ENCODE peak calls at places on chromosomes 12 and 14, in four cellular contexts. G, U, J and Z are unnamed samples. For H3K4me1, the result is how much of the 10 kb centered on the place peaks cover.

GRCh38 chr14:28301179-28301578 is 465.4 kb upstream of the FOXG1 start:
- DNase-seq in G (no peak), U (no peak), J (no peak), Z (no peak)

GRCh38 chr14:53613404-53614253 is 343.0 kb downstream of the BMP4 start:
- DNase-seq in G (no peak), U (no peak), J (no peak), Z (peak)

GRCh38 chr12:67966560-67966959 is 22.7 kb upstream of the IFNG-AS1 start:
- DNase-seq in G (no peak), U (no peak), J (no peak), Z (no peak)

GRCh38 chr12:130879212-130879686 is 7.4 kb downstream of the RAN start:
- DNase-seq in G (no peak), U (no peak), J (no peak), Z (no peak)

GRCh38 chr12:119804011-119804641 is 73.0 kb downstream of the CIT start:
- DNase-seq in G (no peak), U (peak), J (peak), Z (peak)

GRCh38 chr14:24274101-24274543 is 2.7 kb upstream of the RABGGTA start:
- DNase-seq in G (no peak), U (no peak), J (peak), Z (peak)

GRCh38 chr14:33457021-33457420 is 493.9 kb downstream of the EGLN3 start:
- DNase-seq in G (no peak), U (no peak), J (no peak), Z (peak)

GRCh38 chr12:43480591-43480990 is 71.4 kb downstream of the ADAMTS20 start:
- DNase-seq in G (no peak), U (no peak), J (no peak), Z (no peak)

GRCh38 chr12:128798543-128799341 is 25.0 kb downstream of the SLC15A4 start:
- DNase-seq in G (no peak), U (no peak), J (no peak), Z (no peak)

GRCh38 chr14:100842799-100843198 is 16.9 kb downstream of the MEG3 start:
- DNase-seq in G (no peak), U (peak), J (no peak), Z (no peak)

GRCh38 chr12:66036317-66036716 is 94.2 kb downstream of the LLPH start:
- DNase-seq in G (peak), U (peak), J (no peak), Z (peak)

GRCh38 chr14:85401396-85401795 is 128.5 kb upstream of the FLRT2 start:
- DNase-seq in G (no peak), U (no peak), J (no peak), Z (no peak)

GRCh38 chr12:76018111-76018510 is 13.5 kb downstream of the PHLDA1 start:
- DNase-seq in G (no peak), U (peak), J (peak), Z (no peak)

GRCh38 chr14:103372552-103373304 is 12.5 kb upstream of the MARK3 start:
- DNase-seq in G (peak), U (peak), J (no peak), Z (peak)

GRCh38 chr12:116534341-116535121 is 24.6 kb upstream of the MAP1LC3B2 start:
- DNase-seq in G (no peak), U (no peak), J (no peak), Z (no peak)

GRCh38 chr12:107178776-107179175 is 85.4 kb upstream of the CRY1 start:
- DNase-seq in G (no peak), U (no peak), J (no peak), Z (no peak)

GRCh38 chr14:41607966-41608663 is 1.4 kb downstream of the LRFN5 start:
- DNase-seq in G (no peak), U (no peak), J (no peak), Z (no peak)

DNA sequence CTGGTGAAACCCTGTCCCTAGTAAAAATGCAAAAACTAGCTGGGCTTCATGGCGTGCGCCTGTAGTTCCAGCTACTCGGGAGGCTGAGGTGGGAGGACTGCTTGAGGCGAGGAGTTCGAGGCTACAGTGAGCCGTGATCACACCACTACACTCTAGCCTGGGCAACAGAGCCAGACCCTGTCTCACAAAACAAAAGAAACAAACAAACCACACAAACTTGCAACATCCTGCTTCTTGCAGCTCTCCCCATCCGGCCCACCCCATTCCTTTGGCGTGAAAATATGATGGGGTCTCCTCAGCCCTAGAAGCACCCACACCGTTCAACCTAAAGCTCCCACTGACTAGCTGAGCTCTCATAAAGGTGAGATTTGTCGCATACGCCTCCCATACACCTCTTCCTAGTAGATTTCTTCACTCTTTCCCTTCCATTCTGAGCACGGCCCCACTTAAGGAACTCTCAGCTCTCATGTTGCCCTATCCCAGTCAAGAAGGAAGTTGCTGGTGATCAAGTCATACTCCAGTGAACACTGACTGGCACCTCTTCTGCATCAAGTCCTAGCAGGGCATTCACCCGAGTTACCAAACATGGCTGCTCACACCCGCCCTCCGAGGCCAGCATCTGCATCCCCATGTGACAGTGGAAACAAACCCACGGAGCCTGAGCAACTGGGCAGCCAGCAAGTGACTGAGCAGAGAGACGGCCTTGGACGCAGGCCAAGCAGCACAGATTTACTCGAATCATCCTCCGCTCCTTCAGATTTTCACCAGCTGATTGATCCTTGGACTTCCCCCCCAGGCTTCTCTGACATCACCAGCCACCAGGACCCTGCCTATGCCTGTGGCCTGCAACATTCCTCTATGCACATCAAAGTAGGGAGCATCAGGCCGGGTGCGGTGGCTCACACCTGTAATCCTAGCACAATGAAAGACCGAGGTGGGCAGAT is 18.9 kb upstream of the CD27 start:
- DNase-seq in G (no peak), U (no peak), J (no peak), Z (no peak)
- H3K4me1 ChIP-seq in G (under half), U (under half), J (under half), Z (under half)

GRCh38 chr14:105282098-105282725 is 18.6 kb downstream of the BRF1 start:
- DNase-seq in G (no peak), U (no peak), J (no peak), Z (no peak)

GRCh38 chr14:105285174-105285573 is 15.6 kb downstream of the BRF1 start:
- DNase-seq in G (no peak), U (no peak), J (no peak), Z (no peak)

GRCh38 chr14:105283899-105284298 is 16.9 kb downstream of the BRF1 start:
- DNase-seq in G (no peak), U (no peak), J (no peak), Z (no peak)

GRCh38 chr14:105281354-105282097 is 19.3 kb downstream of the BRF1 start:
- DNase-seq in G (no peak), U (peak), J (no peak), Z (peak)

DNA sequence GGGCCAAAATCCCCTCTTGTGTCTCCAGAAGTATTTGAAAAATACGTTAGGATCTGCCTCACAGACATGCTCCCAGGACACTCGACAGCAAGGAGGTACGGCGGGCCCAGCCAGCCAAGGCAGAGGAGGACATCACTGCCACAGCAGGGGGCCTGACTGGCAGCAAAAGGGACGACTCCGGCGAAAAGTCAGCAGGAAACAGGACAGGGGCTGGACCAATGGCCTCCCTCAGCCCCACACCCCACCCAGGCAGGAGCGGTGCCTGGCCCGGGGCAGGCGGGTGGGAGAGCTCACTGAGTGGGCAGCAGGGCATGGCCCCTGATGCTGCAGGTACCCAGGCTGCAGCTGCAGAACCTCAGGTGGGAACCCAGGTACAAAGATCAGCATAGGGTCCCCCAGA is 17.8 kb downstream of the BRF1 start:
- DNase-seq in G (no peak), U (no peak), J (no peak), Z (no peak)
- H3K4me1 ChIP-seq in G (under half), U (under half), J (under half), Z (under half)

GRCh38 chr12:10018390-10018789 is 8.0 kb downstream of the CLEC12B start:
- DNase-seq in G (no peak), U (no peak), J (no peak), Z (no peak)
- H3K4me1 ChIP-seq in G (under half), U (under half), J (under half), Z (under half)

GRCh38 chr12:124513297-124513867 is 54.0 kb downstream of the NCOR2 start:
- DNase-seq in G (no peak), U (no peak), J (no peak), Z (no peak)
- H3K4me1 ChIP-seq in G (half or more), U (half or more), J (under half), Z (half or more)

GRCh38 chr14:95521001-95521400 is 4.6 kb upstream of the SYNE3 start:
- DNase-seq in G (no peak), U (no peak), J (no peak), Z (no peak)
- H3K4me1 ChIP-seq in G (half or more), U (under half), J (under half), Z (under half)

DNA sequence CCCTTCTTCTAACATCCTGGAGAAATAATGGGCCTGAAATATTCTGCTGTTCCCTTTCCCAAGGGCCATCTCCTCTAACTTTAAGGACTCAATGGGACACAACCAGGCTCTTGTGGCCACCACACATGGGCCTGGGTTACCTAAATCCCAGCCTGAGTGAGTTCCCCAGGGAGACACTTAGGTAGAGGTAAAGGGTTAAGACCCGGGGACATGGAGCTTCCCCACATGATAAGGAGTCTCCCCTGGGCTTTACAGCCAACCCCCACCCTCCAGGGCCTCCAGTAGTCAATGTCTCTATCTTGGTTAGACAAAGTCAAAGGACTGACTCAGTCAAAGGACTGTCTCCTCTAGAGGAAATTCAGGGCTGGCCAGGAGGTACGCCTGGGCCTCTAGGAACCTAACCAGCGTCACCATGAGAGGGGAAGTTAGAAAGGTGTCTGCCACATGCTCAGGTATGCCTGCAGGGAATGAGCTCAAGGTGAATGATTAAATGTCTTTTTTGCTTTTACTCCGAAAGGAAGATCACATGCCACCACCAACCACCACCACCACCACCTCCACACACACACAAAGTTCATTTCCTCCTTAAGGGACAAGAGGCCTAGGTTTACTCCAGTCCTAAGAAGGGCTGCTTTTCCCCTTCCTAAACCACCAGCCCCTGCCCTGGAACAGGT is 6.9 kb downstream of the ZFP36L1 start:
- DNase-seq in G (no peak), U (peak), J (no peak), Z (peak)
- H3K4me1 ChIP-seq in G (half or more), U (under half), J (under half), Z (under half)

GRCh38 chr12:2283910-2284309 is 231.1 kb downstream of the CACNA1C start:
- DNase-seq in G (no peak), U (peak), J (no peak), Z (no peak)
- H3K4me1 ChIP-seq in G (half or more), U (half or more), J (under half), Z (under half)

GRCh38 chr14:99564903-99565259 is 39.1 kb downstream of the CCDC85C start:
- DNase-seq in G (no peak), U (no peak), J (no peak), Z (no peak)

GRCh38 chr14:99565383-99565782 is 38.6 kb downstream of the CCDC85C start:
- DNase-seq in G (no peak), U (no peak), J (no peak), Z (no peak)

GRCh38 chr14:99562848-99563748 is 40.9 kb downstream of the CCDC85C start:
- DNase-seq in G (no peak), U (peak), J (peak), Z (peak)

GRCh38 chr14:99564256-99564902 is 39.6 kb downstream of the CCDC85C start:
- DNase-seq in G (no peak), U (peak), J (no peak), Z (no peak)

DNA sequence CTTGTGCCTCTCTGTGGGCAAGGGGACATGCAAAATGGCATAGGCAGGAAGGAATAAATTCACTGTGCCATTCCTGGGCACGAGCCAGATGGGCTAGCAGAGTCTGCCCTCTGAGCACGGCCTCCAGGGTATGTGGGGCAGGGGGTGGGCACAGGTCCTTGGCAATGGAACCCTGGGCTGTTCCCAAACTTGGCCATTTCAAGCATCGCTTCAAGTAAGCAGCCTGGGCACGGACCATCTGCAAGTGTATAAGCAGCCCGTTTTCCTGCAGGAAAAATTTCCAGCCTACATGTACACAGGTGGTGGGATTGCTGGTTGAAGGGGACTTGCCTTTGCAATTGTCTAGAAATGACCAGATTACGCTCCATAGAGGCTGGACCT is 40.3 kb downstream of the CCDC85C start:
- DNase-seq in G (no peak), U (no peak), J (no peak), Z (no peak)
- H3K4me1 ChIP-seq in G (half or more), U (half or more), J (under half), Z (under half)

DNA sequence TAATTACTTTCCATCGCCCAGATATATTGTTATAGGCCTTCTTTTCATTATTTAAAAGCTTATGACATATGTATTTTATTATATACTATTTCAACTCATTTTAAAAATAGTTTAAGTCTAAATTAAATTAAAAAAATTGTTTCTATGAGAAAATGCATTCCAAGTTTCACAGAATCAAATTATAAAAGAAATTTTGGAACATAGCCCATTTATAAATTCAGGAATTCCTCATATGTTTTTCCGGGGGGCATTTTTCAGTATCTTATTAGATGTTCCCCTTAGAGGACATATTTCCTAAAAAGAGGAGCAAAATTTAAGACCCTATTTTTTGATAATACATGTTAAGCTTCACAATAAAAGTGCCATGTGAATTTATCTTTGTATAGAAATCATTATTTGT is 119.9 kb upstream of the ATP2B1 start:
- DNase-seq in G (no peak), U (no peak), J (no peak), Z (no peak)
- H3K4me1 ChIP-seq in G (under half), U (under half), J (under half), Z (under half)